ENCODE peak calls at places on chromosomes 16 and 17, in ten cellular contexts. One of them, this sample, is unnamed.

GRCh38 chr16:1534021-1535020 is 855 bp downstream of the TMEM204 start:
- DNase-seq in type B pancreatic cell: no peak
- DNase-seq in BJ: no peak
- DNase-seq in retinal pigment epithelial cell: no peak
- DNase-seq in mesothelial cell of epicardium: no peak
- DNase-seq in psoas muscle: peak
- DNase-seq in GM10248: no peak
- DNase-seq in CD8-positive, alpha-beta T cell: no peak
- DNase-seq in heart right ventricle: no peak
- DNase-seq in AG10803: peak
- DNase-seq in this sample: no peak

GRCh38 chr17:50547035-50547735 is at the start of gene SPATA20:
- DNase-seq in heart right ventricle: peak
- DNase-seq in psoas muscle: peak
- DNase-seq in GM10248: peak
- DNase-seq in BJ: peak
- DNase-seq in CD8-positive, alpha-beta T cell: peak
- DNase-seq in mesothelial cell of epicardium: peak
- DNase-seq in retinal pigment epithelial cell: peak
- DNase-seq in type B pancreatic cell: peak
- DNase-seq in AG10803: peak
- DNase-seq in this sample: no peak

GRCh38 chr17:1197379-1197778 is 17.6 kb upstream of the ABR start:
- DNase-seq in BJ: no peak
- DNase-seq in mesothelial cell of epicardium: no peak
- DNase-seq in CD8-positive, alpha-beta T cell: peak
- DNase-seq in retinal pigment epithelial cell: peak
- DNase-seq in type B pancreatic cell: no peak
- DNase-seq in heart right ventricle: no peak
- DNase-seq in psoas muscle: no peak
- DNase-seq in AG10803: peak
- DNase-seq in GM10248: no peak
- DNase-seq in this sample: no peak

GRCh38 chr17:51128089-51128488 is 7.4 kb upstream of the SPAG9 start:
- DNase-seq in retinal pigment epithelial cell: no peak
- DNase-seq in mesothelial cell of epicardium: no peak
- DNase-seq in psoas muscle: no peak
- DNase-seq in BJ: no peak
- DNase-seq in heart right ventricle: no peak
- DNase-seq in GM10248: no peak
- DNase-seq in type B pancreatic cell: no peak
- DNase-seq in AG10803: no peak
- DNase-seq in CD8-positive, alpha-beta T cell: no peak
- DNase-seq in this sample: no peak

GRCh38 chr17:731943-732787 is at the start of gene TLCD3A:
- DNase-seq in heart right ventricle: peak
- DNase-seq in AG10803: peak
- DNase-seq in retinal pigment epithelial cell: no peak
- DNase-seq in BJ: no peak
- DNase-seq in mesothelial cell of epicardium: peak
- DNase-seq in psoas muscle: peak
- DNase-seq in CD8-positive, alpha-beta T cell: peak
- DNase-seq in GM10248: peak
- DNase-seq in type B pancreatic cell: peak
- DNase-seq in this sample: no peak

GRCh38 chr17:72406501-72406900 is 285.7 kb downstream of the SOX9 start:
- DNase-seq in type B pancreatic cell: no peak
- DNase-seq in AG10803: no peak
- DNase-seq in mesothelial cell of epicardium: no peak
- DNase-seq in heart right ventricle: no peak
- DNase-seq in GM10248: no peak
- DNase-seq in psoas muscle: no peak
- DNase-seq in CD8-positive, alpha-beta T cell: no peak
- DNase-seq in retinal pigment epithelial cell: no peak
- DNase-seq in BJ: no peak
- DNase-seq in this sample: no peak

GRCh38 chr17:42337442-42337841 is 49.1 kb downstream of the STAT5A start:
- DNase-seq in BJ: no peak
- DNase-seq in AG10803: peak
- DNase-seq in heart right ventricle: no peak
- DNase-seq in psoas muscle: no peak
- DNase-seq in CD8-positive, alpha-beta T cell: peak
- DNase-seq in retinal pigment epithelial cell: no peak
- DNase-seq in GM10248: peak
- DNase-seq in type B pancreatic cell: no peak
- DNase-seq in mesothelial cell of epicardium: no peak
- DNase-seq in this sample: no peak

GRCh38 chr16:75415169-75415908 is 18.0 kb downstream of the CFDP1 start:
- DNase-seq in psoas muscle: no peak
- DNase-seq in type B pancreatic cell: no peak
- DNase-seq in AG10803: no peak
- DNase-seq in retinal pigment epithelial cell: no peak
- DNase-seq in GM10248: no peak
- DNase-seq in BJ: no peak
- DNase-seq in CD8-positive, alpha-beta T cell: no peak
- DNase-seq in heart right ventricle: no peak
- DNase-seq in mesothelial cell of epicardium: no peak
- DNase-seq in this sample: no peak

GRCh38 chr17:28953444-28954118 is 2.3 kb upstream of the PHF12 start:
- DNase-seq in mesothelial cell of epicardium: peak
- DNase-seq in BJ: no peak
- DNase-seq in psoas muscle: no peak
- DNase-seq in heart right ventricle: peak
- DNase-seq in GM10248: peak
- DNase-seq in retinal pigment epithelial cell: no peak
- DNase-seq in AG10803: peak
- DNase-seq in CD8-positive, alpha-beta T cell: peak
- DNase-seq in type B pancreatic cell: no peak
- DNase-seq in this sample: no peak

GRCh38 chr17:4154201-4154600 is 11.2 kb downstream of the CYB5D2 start:
- DNase-seq in AG10803: no peak
- DNase-seq in GM10248: no peak
- DNase-seq in heart right ventricle: no peak
- DNase-seq in retinal pigment epithelial cell: no peak
- DNase-seq in psoas muscle: no peak
- DNase-seq in type B pancreatic cell: no peak
- DNase-seq in CD8-positive, alpha-beta T cell: no peak
- DNase-seq in mesothelial cell of epicardium: no peak
- DNase-seq in BJ: no peak
- DNase-seq in this sample: no peak

GRCh38 chr17:64651889-64652288 is 10.2 kb downstream of the SMURF2 start:
- DNase-seq in CD8-positive, alpha-beta T cell: no peak
- DNase-seq in type B pancreatic cell: no peak
- DNase-seq in mesothelial cell of epicardium: no peak
- DNase-seq in GM10248: no peak
- DNase-seq in AG10803: peak
- DNase-seq in heart right ventricle: no peak
- DNase-seq in BJ: no peak
- DNase-seq in psoas muscle: no peak
- DNase-seq in retinal pigment epithelial cell: no peak
- DNase-seq in this sample: no peak

DNA sequence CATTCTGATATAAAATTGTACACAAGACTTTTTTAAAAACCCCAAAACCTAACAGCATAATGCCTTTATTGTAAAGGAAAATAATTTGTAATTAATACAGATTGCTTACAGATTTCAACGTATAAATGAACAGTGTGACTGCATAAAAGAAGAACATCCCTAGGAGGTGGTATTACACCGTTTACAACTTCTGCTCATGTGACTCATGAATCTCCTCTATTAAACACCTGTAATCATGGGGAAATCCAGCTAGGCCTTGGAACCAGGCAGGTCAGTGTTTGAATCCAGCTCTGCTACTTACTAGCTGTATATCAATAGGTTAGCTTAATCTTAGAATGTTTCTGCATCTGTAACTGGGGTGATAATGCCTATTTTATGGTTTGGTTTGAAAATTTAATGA is 15.2 kb downstream of the RABEP1 start:
- DNase-seq in BJ: no peak
- DNase-seq in CD8-positive, alpha-beta T cell: no peak
- DNase-seq in GM10248: no peak
- DNase-seq in mesothelial cell of epicardium: no peak
- DNase-seq in AG10803: no peak
- DNase-seq in type B pancreatic cell: no peak
- DNase-seq in psoas muscle: no peak
- DNase-seq in heart right ventricle: no peak
- DNase-seq in retinal pigment epithelial cell: no peak
- DNase-seq in this sample: no peak
- TF ChIP-seq CTCF in BJ: no peak
- TF ChIP-seq CTCF in CD8-positive, alpha-beta T cell: no peak
- TF ChIP-seq CTCF in GM10248: no peak
- TF ChIP-seq CTCF in mesothelial cell of epicardium: no peak
- TF ChIP-seq CTCF in AG10803: no peak
- TF ChIP-seq CTCF in type B pancreatic cell: no peak
- TF ChIP-seq CTCF in psoas muscle: no peak
- TF ChIP-seq CTCF in heart right ventricle: no peak
- TF ChIP-seq CTCF in retinal pigment epithelial cell: no peak
- TF ChIP-seq CTCF in this sample: peak

GRCh38 chr17:7841622-7842379 is 7.8 kb downstream of the KDM6B start:
- DNase-seq in retinal pigment epithelial cell: peak
- DNase-seq in BJ: no peak
- DNase-seq in heart right ventricle: peak
- DNase-seq in CD8-positive, alpha-beta T cell: peak
- DNase-seq in mesothelial cell of epicardium: peak
- DNase-seq in AG10803: peak
- DNase-seq in psoas muscle: peak
- DNase-seq in type B pancreatic cell: peak
- DNase-seq in GM10248: peak
- DNase-seq in this sample: no peak

GRCh38 chr17:7843536-7844291 is 9.7 kb downstream of the KDM6B start:
- DNase-seq in psoas muscle: peak
- DNase-seq in mesothelial cell of epicardium: peak
- DNase-seq in type B pancreatic cell: no peak
- DNase-seq in GM10248: peak
- DNase-seq in heart right ventricle: peak
- DNase-seq in BJ: no peak
- DNase-seq in retinal pigment epithelial cell: no peak
- DNase-seq in AG10803: peak
- DNase-seq in CD8-positive, alpha-beta T cell: peak
- DNase-seq in this sample: no peak

GRCh38 chr17:7842380-7842949 is 8.4 kb downstream of the KDM6B start:
- DNase-seq in heart right ventricle: peak
- DNase-seq in psoas muscle: peak
- DNase-seq in CD8-positive, alpha-beta T cell: peak
- DNase-seq in retinal pigment epithelial cell: no peak
- DNase-seq in AG10803: peak
- DNase-seq in GM10248: peak
- DNase-seq in BJ: no peak
- DNase-seq in type B pancreatic cell: no peak
- DNase-seq in mesothelial cell of epicardium: peak
- DNase-seq in this sample: no peak

GRCh38 chr17:7844292-7845154 is 10.3 kb upstream of the TMEM88 start:
- DNase-seq in CD8-positive, alpha-beta T cell: peak
- DNase-seq in AG10803: peak
- DNase-seq in type B pancreatic cell: no peak
- DNase-seq in GM10248: peak
- DNase-seq in BJ: no peak
- DNase-seq in retinal pigment epithelial cell: peak
- DNase-seq in heart right ventricle: peak
- DNase-seq in mesothelial cell of epicardium: peak
- DNase-seq in psoas muscle: peak
- DNase-seq in this sample: no peak

DNA sequence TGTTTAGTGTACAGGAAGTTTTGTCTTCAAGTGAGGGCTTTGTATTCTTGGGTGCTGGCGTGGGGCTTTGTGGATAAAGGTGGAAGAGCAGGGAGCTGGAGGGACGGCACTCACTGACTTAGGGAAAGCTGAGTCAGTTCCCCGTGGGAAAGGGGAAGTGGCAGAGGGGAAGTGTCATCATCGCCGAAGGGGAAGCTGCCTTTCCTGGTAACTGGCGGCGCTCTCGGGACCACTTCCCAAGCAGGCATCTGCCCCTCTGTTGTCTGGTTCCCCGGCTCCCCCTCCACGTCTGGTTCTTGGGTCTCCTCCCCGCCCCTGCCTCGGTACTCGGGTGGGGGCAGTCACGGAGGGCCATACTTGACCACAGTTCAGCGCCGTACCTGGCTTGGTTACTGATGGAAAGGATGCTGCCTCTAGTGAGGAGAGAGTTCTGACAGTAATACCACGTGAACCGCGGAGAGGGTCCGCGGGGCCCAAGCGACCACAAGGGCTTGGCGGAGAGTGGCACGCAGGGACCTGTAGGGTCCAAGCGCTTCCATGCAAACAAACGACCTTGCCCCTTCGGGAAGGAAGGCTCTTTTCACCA is 9.0 kb downstream of the KDM6B start:
- DNase-seq in GM10248: no peak
- DNase-seq in psoas muscle: peak
- DNase-seq in type B pancreatic cell: no peak
- DNase-seq in heart right ventricle: peak
- DNase-seq in mesothelial cell of epicardium: peak
- DNase-seq in CD8-positive, alpha-beta T cell: peak
- DNase-seq in AG10803: peak
- DNase-seq in BJ: no peak
- DNase-seq in retinal pigment epithelial cell: no peak
- DNase-seq in this sample: no peak
- TF ChIP-seq CTCF in GM10248: no peak
- TF ChIP-seq CTCF in psoas muscle: no peak
- TF ChIP-seq CTCF in type B pancreatic cell: no peak
- TF ChIP-seq CTCF in heart right ventricle: no peak
- TF ChIP-seq CTCF in mesothelial cell of epicardium: no peak
- TF ChIP-seq CTCF in CD8-positive, alpha-beta T cell: no peak
- TF ChIP-seq CTCF in AG10803: no peak
- TF ChIP-seq CTCF in BJ: no peak
- TF ChIP-seq CTCF in retinal pigment epithelial cell: no peak
- TF ChIP-seq CTCF in this sample: no peak

GRCh38 chr16:86508028-86508946 is 2.0 kb upstream of the FOXF1 start:
- DNase-seq in BJ: no peak
- DNase-seq in retinal pigment epithelial cell: no peak
- DNase-seq in psoas muscle: no peak
- DNase-seq in GM10248: no peak
- DNase-seq in AG10803: peak
- DNase-seq in heart right ventricle: no peak
- DNase-seq in mesothelial cell of epicardium: no peak
- DNase-seq in type B pancreatic cell: no peak
- DNase-seq in CD8-positive, alpha-beta T cell: no peak
- DNase-seq in this sample: no peak
- TF ChIP-seq CTCF in BJ: peak
- TF ChIP-seq CTCF in retinal pigment epithelial cell: no peak
- TF ChIP-seq CTCF in psoas muscle: no peak
- TF ChIP-seq CTCF in GM10248: no peak
- TF ChIP-seq CTCF in AG10803: no peak
- TF ChIP-seq CTCF in heart right ventricle: no peak
- TF ChIP-seq CTCF in mesothelial cell of epicardium: no peak
- TF ChIP-seq CTCF in type B pancreatic cell: no peak
- TF ChIP-seq CTCF in CD8-positive, alpha-beta T cell: no peak
- TF ChIP-seq CTCF in this sample: no peak

DNA sequence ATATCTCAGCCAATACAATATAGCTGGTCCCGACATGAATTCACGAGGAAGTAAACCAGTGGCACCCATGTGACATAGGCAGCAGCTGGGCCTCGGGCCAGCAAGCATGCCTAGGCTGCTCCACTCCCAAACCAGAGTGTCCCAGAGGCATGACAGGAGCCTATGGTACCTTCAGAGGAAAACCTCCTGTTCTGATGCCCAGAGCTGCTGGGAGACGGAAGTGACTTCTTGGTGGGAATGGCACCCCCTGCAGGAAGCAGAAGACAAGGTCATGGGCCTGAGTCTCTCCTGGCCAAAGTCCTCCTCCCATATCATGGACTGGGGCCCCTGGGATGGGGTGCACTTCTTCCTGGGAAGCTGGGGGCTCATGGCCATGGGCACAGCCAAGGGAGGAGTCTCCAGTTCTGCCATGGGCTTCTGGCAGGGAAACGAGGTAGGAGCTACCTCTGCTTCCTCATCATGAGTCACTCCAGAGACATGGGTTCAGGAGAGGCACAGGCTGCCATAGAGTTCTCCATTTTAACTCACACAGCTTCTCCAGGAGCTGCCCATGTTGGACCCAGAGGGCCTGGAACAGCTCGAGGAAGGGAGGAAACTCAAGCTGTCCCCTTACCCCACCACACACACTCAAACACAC is 13.4 kb downstream of the FBF1 start:
- DNase-seq in mesothelial cell of epicardium: no peak
- DNase-seq in AG10803: peak
- DNase-seq in type B pancreatic cell: no peak
- DNase-seq in BJ: no peak
- DNase-seq in retinal pigment epithelial cell: no peak
- DNase-seq in psoas muscle: no peak
- DNase-seq in heart right ventricle: no peak
- DNase-seq in GM10248: peak
- DNase-seq in CD8-positive, alpha-beta T cell: no peak
- DNase-seq in this sample: no peak
- TF ChIP-seq CTCF in mesothelial cell of epicardium: peak
- TF ChIP-seq CTCF in AG10803: peak
- TF ChIP-seq CTCF in type B pancreatic cell: peak
- TF ChIP-seq CTCF in BJ: peak
- TF ChIP-seq CTCF in retinal pigment epithelial cell: peak
- TF ChIP-seq CTCF in psoas muscle: peak
- TF ChIP-seq CTCF in heart right ventricle: peak
- TF ChIP-seq CTCF in GM10248: peak
- TF ChIP-seq CTCF in CD8-positive, alpha-beta T cell: no peak
- TF ChIP-seq CTCF in this sample: no peak